ENCODE peak calls at places on chromosomes 12 and 14, in seven cellular contexts. H is body of pancreas, L is activated B cell treated with CpG ODN at 0.5 μM for 24 hours, K is spleen, G is foreskin fibroblast, T is upper lobe of right lung, S is GM12865. I is an unnamed sample.

GRCh38 chr14:97458302-97459137 is 661.3 kb downstream of the VRK1 start:
- DNase-seq in T (no peak), L (no peak), S (peak; percentile 63), K (peak; percentile 90), G (no peak), H (peak; percentile 52), I (no peak)

GRCh38 chr14:95146079-95146771 is 11.1 kb downstream of the DICER1 start:
- DNase-seq in S (no peak), K (peak; percentile 64), G (no peak), L (no peak), H (peak; percentile 53), T (peak; percentile 65), I (no peak)

GRCh38 chr12:613996-614726 is 49.1 kb downstream of the NINJ2 start:
- DNase-seq in T (no peak), L (peak; percentile 38), S (peak; percentile 58), G (no peak), H (peak; percentile 30), K (no peak), I (no peak)

GRCh38 chr12:126247936-126248335 is 1182.7 kb downstream of the AACS start:
- DNase-seq in K (no peak), L (no peak), G (no peak), T (no peak), H (no peak), S (no peak), I (no peak)

GRCh38 chr12:68067762-68068376 is 78.6 kb downstream of the IFNG-AS1 start:
- DNase-seq in H (no peak), K (no peak), L (no peak), S (peak; percentile 19), T (no peak), G (no peak), I (no peak)

GRCh38 chr12:120751389-120751788 is 25.8 kb downstream of the ACADS start:
- DNase-seq in L (no peak), T (no peak), H (no peak), K (peak; percentile 28), S (no peak), G (no peak), I (no peak)

GRCh38 chr14:97120204-97121120 is 323.3 kb downstream of the VRK1 start:
- DNase-seq in S (peak; percentile 76), G (no peak), K (no peak), T (no peak), L (no peak), H (no peak), I (no peak)

GRCh38 chr12:53245289-53245688 is 13.3 kb upstream of the RARG start:
- DNase-seq in G (no peak), T (no peak), K (no peak), H (no peak), S (no peak), L (no peak), I (no peak)

GRCh38 chr12:13116259-13116658 is 12.8 kb upstream of the GSG1 start:
- DNase-seq in S (no peak), T (no peak), H (no peak), L (no peak), K (no peak), G (no peak), I (no peak)

GRCh38 chr12:131542351-131542750 is 168.5 kb upstream of the SFSWAP start:
- DNase-seq in G (no peak), K (no peak), S (no peak), T (no peak), H (no peak), L (no peak), I (no peak)

GRCh38 chr14:73759183-73759713 is 45.1 kb upstream of the PNMA1 start:
- DNase-seq in G (peak; percentile 55), H (peak; percentile 66), T (peak; percentile 85), S (peak; percentile 60), K (peak; percentile 94), L (peak; percentile 61), I (no peak)

GRCh38 chr14:100735271-100735670 is 8.6 kb downstream of the DLK1 start:
- DNase-seq in K (peak; percentile 36), L (no peak), H (no peak), S (no peak), T (peak; percentile 26), G (no peak), I (peak; percentile 53)

GRCh38 chr14:38129705-38130104 is 78.0 kb upstream of the SSTR1 start:
- DNase-seq in K (no peak), T (no peak), L (no peak), S (no peak), H (no peak), G (no peak), I (peak; percentile 53)

GRCh38 chr14:68312884-68313725 is 479.8 kb downstream of the ZFP36L1 start:
- DNase-seq in L (no peak), K (no peak), T (no peak), G (no peak), S (peak; percentile 96), H (no peak), I (no peak)

GRCh38 chr12:6272300-6273208 is 37.9 kb upstream of the PLEKHG6 start:
- DNase-seq in T (peak; percentile 78), L (no peak), S (peak; percentile 39), G (no peak), H (no peak), K (peak; percentile 59), I (peak; percentile 32)

GRCh38 chr14:40336846-40337245 is 904.6 kb upstream of the FBXO33 start:
- DNase-seq in S (no peak), K (no peak), H (no peak), G (no peak), L (no peak), T (no peak), I (no peak)

GRCh38 chr14:91167380-91167770 is 53.5 kb downstream of the DGLUCY start:
- DNase-seq in K (no peak), S (no peak), T (no peak), G (no peak), L (no peak), H (peak; percentile 16), I (no peak)

GRCh38 chr12:92544321-92544720 is 158.5 kb upstream of the PLEKHG7 start:
- DNase-seq in L (no peak), T (no peak), H (peak; percentile 27), G (no peak), S (peak; percentile 63), K (no peak), I (no peak)

GRCh38 chr14:69814397-69814796 is 17.4 kb upstream of the SLC10A1 start:
- DNase-seq in G (no peak), H (no peak), T (no peak), L (no peak), S (no peak), K (no peak), I (no peak)

GRCh38 chr14:69811868-69812252 is 14.8 kb upstream of the SLC10A1 start:
- DNase-seq in T (no peak), H (no peak), G (no peak), L (no peak), K (no peak), S (no peak), I (no peak)

GRCh38 chr14:69815556-69815955 is 18.5 kb upstream of the SLC10A1 start:
- DNase-seq in K (no peak), T (no peak), S (no peak), G (no peak), L (no peak), H (no peak), I (no peak)

GRCh38 chr14:69811227-69811867 is 14.3 kb upstream of the SLC10A1 start:
- DNase-seq in S (no peak), H (no peak), K (no peak), L (no peak), G (no peak), T (no peak), I (no peak)

DNA sequence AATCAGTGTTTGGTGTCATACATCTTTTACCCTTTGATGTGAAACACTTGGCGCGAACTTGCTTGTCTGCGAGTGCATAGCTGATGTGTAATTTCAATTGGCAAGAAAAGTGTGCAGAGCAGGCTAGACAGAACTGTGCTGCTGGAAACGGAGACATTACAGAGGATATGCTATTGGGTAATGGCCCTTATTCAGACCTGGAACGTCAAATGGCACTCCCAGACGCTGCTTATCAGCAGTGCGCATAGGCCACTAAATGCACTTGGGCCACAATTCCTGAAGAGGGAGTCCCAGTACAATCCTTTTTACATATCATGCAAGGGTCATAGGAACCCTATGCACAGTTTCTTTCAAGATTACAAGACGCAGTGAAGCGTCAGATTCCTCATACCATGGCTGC is 15.7 kb upstream of the SLC10A1 start:
- DNase-seq in G (no peak), T (no peak), S (no peak), H (no peak), L (no peak), K (no peak), I (no peak)
- TF ChIP-seq CTCF in G (no peak), T (no peak), S (no peak), H (no peak), L (no peak), K (no peak), I (no peak)

GRCh38 chr12:89959188-89959587 is 250.6 kb upstream of the ATP2B1 start:
- DNase-seq in K (no peak), S (no peak), T (no peak), L (no peak), G (no peak), H (no peak), I (no peak)

GRCh38 chr12:89965993-89966392 is 257.4 kb upstream of the ATP2B1 start:
- DNase-seq in K (no peak), L (no peak), S (no peak), H (no peak), G (no peak), T (no peak), I (no peak)

GRCh38 chr12:89960011-89960507 is 251.4 kb upstream of the ATP2B1 start:
- DNase-seq in G (no peak), T (no peak), L (no peak), K (no peak), S (peak; percentile 86), H (no peak), I (no peak)

GRCh38 chr12:89960607-89961394 is 252.2 kb upstream of the ATP2B1 start:
- DNase-seq in L (no peak), G (peak; percentile 43), K (no peak), S (peak; percentile 50), T (no peak), H (no peak), I (no peak)

GRCh38 chr12:89962648-89963047 is 254.0 kb upstream of the ATP2B1 start:
- DNase-seq in K (no peak), G (no peak), L (no peak), H (no peak), T (no peak), S (no peak), I (no peak)
- TF ChIP-seq CTCF in K (peak; percentile 19), G (no peak), L (no peak), H (no peak), T (peak; percentile 18), S (peak; percentile 12), I (peak; percentile 63)

GRCh38 chr12:115632323-115632722 is 645.2 kb downstream of the MED13L start:
- DNase-seq in H (no peak), L (no peak), K (no peak), T (no peak), G (no peak), S (peak; percentile 24), I (no peak)
- TF ChIP-seq CTCF in H (no peak), L (no peak), K (no peak), T (peak; percentile 13), G (peak; percentile 3), S (no peak), I (peak; percentile 69)

GRCh38 chr14:106681161-106681955 is 1155.0 kb downstream of the TMEM121 start:
- DNase-seq in K (no peak), G (no peak), T (no peak), L (no peak), H (no peak), S (no peak), I (no peak)
- TF ChIP-seq CTCF in K (no peak), G (no peak), T (no peak), L (no peak), H (no peak), S (peak; percentile 15), I (no peak)